ENCODE peak calls at places on chromosomes 11 and 22, in five cellular contexts. One of them, this sample, is unnamed.
A peak's percentile ranks its signal among the peaks of the same experiment; 100 is the strongest.

GRCh38 chr11:123608945-123609344 is 45.5 kb downstream of the SCN3B start:
- DNase-seq in IMR-90: no peak
- DNase-seq in neuronal stem cell: no peak
- DNase-seq in GM12891: no peak
- DNase-seq in RWPE1: no peak
- DNase-seq in this sample: no peak

GRCh38 chr11:10314199-10315072 is 9.6 kb downstream of the ADM start:
- DNase-seq in RWPE1: peak; percentile 54
- DNase-seq in neuronal stem cell: no peak
- DNase-seq in IMR-90: peak; percentile 71
- DNase-seq in GM12891: no peak
- DNase-seq in this sample: no peak

GRCh38 chr11:62501432-62501891 is 45.1 kb downstream of the AHNAK start:
- DNase-seq in neuronal stem cell: no peak
- DNase-seq in IMR-90: peak; percentile 26
- DNase-seq in RWPE1: no peak
- DNase-seq in GM12891: no peak
- DNase-seq in this sample: no peak

GRCh38 chr11:106021181-106021966 is 666 bp downstream of the MSANTD4 start:
- DNase-seq in RWPE1: peak; percentile 13
- DNase-seq in IMR-90: peak; percentile 56
- DNase-seq in GM12891: no peak
- DNase-seq in neuronal stem cell: no peak
- DNase-seq in this sample: no peak

GRCh38 chr22:49590381-49590780 is 237.3 kb downstream of the BRD1 start:
- DNase-seq in neuronal stem cell: no peak
- DNase-seq in IMR-90: no peak
- DNase-seq in RWPE1: no peak
- DNase-seq in GM12891: no peak
- DNase-seq in this sample: no peak

GRCh38 chr11:99268895-99269294 is 248.1 kb downstream of the CNTN5 start:
- DNase-seq in IMR-90: no peak
- DNase-seq in neuronal stem cell: no peak
- DNase-seq in RWPE1: no peak
- DNase-seq in GM12891: no peak
- DNase-seq in this sample: no peak

GRCh38 chr11:83088965-83089364 is 17.3 kb upstream of the RAB30 start:
- DNase-seq in GM12891: no peak
- DNase-seq in neuronal stem cell: no peak
- DNase-seq in IMR-90: no peak
- DNase-seq in RWPE1: no peak
- DNase-seq in this sample: no peak

GRCh38 chr11:44940424-44940823 is 10.3 kb downstream of the TP53I11 start:
- DNase-seq in neuronal stem cell: no peak
- DNase-seq in GM12891: no peak
- DNase-seq in RWPE1: no peak
- DNase-seq in IMR-90: no peak
- DNase-seq in this sample: no peak

GRCh38 chr22:27554106-27554814 is 247.3 kb downstream of the MN1 start:
- DNase-seq in neuronal stem cell: no peak
- DNase-seq in GM12891: no peak
- DNase-seq in RWPE1: peak; percentile 5
- DNase-seq in IMR-90: peak; percentile 20
- DNase-seq in this sample: no peak

GRCh38 chr11:122197055-122197987 is 81.3 kb upstream of the BLID start:
- DNase-seq in RWPE1: peak; percentile 95
- DNase-seq in neuronal stem cell: no peak
- DNase-seq in GM12891: no peak
- DNase-seq in IMR-90: peak; percentile 99
- DNase-seq in this sample: peak; percentile 69

GRCh38 chr22:39650996-39651782 is 80.6 kb downstream of the CACNA1I start:
- DNase-seq in GM12891: no peak
- DNase-seq in IMR-90: no peak
- DNase-seq in RWPE1: no peak
- DNase-seq in neuronal stem cell: no peak
- DNase-seq in this sample: no peak

GRCh38 chr11:1638344-1638743 is 8.8 kb downstream of the KRTAP5-5 start:
- DNase-seq in IMR-90: no peak
- DNase-seq in RWPE1: no peak
- DNase-seq in GM12891: no peak
- DNase-seq in neuronal stem cell: no peak
- DNase-seq in this sample: no peak

GRCh38 chr11:5476184-5476819 is 12.2 kb upstream of the OR52D1 start:
- DNase-seq in IMR-90: peak; percentile 57
- DNase-seq in RWPE1: peak; percentile 41
- DNase-seq in GM12891: peak; percentile 44
- DNase-seq in neuronal stem cell: peak; percentile 38
- DNase-seq in this sample: peak; percentile 9

GRCh38 chr11:28338371-28338770 is 230.2 kb downstream of the METTL15 start:
- DNase-seq in RWPE1: no peak
- DNase-seq in neuronal stem cell: no peak
- DNase-seq in GM12891: no peak
- DNase-seq in IMR-90: peak; percentile 53
- DNase-seq in this sample: no peak

GRCh38 chr11:64918056-64918455 is 1.0 kb upstream of the ATG2A start:
- DNase-seq in GM12891: no peak
- DNase-seq in neuronal stem cell: no peak
- DNase-seq in RWPE1: no peak
- DNase-seq in IMR-90: peak; percentile 70
- DNase-seq in this sample: no peak

GRCh38 chr22:50608996-50609395 is 8.4 kb downstream of the MAPK8IP2 start:
- DNase-seq in IMR-90: no peak
- DNase-seq in RWPE1: no peak
- DNase-seq in GM12891: no peak
- DNase-seq in neuronal stem cell: no peak
- DNase-seq in this sample: no peak

GRCh38 chr11:44110231-44110679 is 14.8 kb downstream of the EXT2 start:
- DNase-seq in neuronal stem cell: peak; percentile 40
- DNase-seq in GM12891: peak; percentile 32
- DNase-seq in IMR-90: peak; percentile 40
- DNase-seq in RWPE1: peak; percentile 54
- DNase-seq in this sample: no peak

GRCh38 chr11:29432719-29433325 is 584.0 kb downstream of the KCNA4 start:
- DNase-seq in RWPE1: peak; percentile 8
- DNase-seq in neuronal stem cell: no peak
- DNase-seq in GM12891: no peak
- DNase-seq in IMR-90: peak; percentile 6
- DNase-seq in this sample: no peak

GRCh38 chr22:26835929-26836528 is 178.6 kb downstream of the MIAT start:
- DNase-seq in IMR-90: peak; percentile 23
- DNase-seq in GM12891: peak; percentile 37
- DNase-seq in RWPE1: peak; percentile 22
- DNase-seq in neuronal stem cell: peak; percentile 84
- DNase-seq in this sample: no peak

GRCh38 chr11:73384871-73385692 is 8.9 kb downstream of the RELT start:
- DNase-seq in GM12891: peak; percentile 82
- DNase-seq in IMR-90: no peak
- DNase-seq in RWPE1: no peak
- DNase-seq in neuronal stem cell: no peak
- DNase-seq in this sample: no peak

GRCh38 chr22:42678894-42679293 is 29.7 kb upstream of the CYB5R3 start:
- DNase-seq in GM12891: no peak
- DNase-seq in IMR-90: no peak
- DNase-seq in RWPE1: no peak
- DNase-seq in neuronal stem cell: no peak
- DNase-seq in this sample: no peak

GRCh38 chr11:71519546-71519945 is 7.5 kb upstream of the KRTAP5-7 start:
- DNase-seq in GM12891: no peak
- DNase-seq in RWPE1: no peak
- DNase-seq in neuronal stem cell: no peak
- DNase-seq in IMR-90: no peak
- DNase-seq in this sample: no peak

GRCh38 chr11:65575568-65576231 is at the start of gene EHBP1L1:
- DNase-seq in neuronal stem cell: no peak
- DNase-seq in IMR-90: peak; percentile 28
- DNase-seq in GM12891: peak; percentile 92
- DNase-seq in RWPE1: peak; percentile 74
- DNase-seq in this sample: no peak

GRCh38 chr11:118132385-118133151 is 20.1 kb downstream of the SCN4B start:
- DNase-seq in GM12891: no peak
- DNase-seq in IMR-90: no peak
- DNase-seq in RWPE1: no peak
- DNase-seq in neuronal stem cell: no peak
- DNase-seq in this sample: no peak

GRCh38 chr22:45072322-45072903 is 62.6 kb upstream of the PHF21B start:
- DNase-seq in neuronal stem cell: no peak
- DNase-seq in IMR-90: peak; percentile 81
- DNase-seq in RWPE1: peak; percentile 86
- DNase-seq in GM12891: no peak
- DNase-seq in this sample: no peak

GRCh38 chr11:75639752-75640151 is 29.1 kb downstream of the MAP6 start:
- DNase-seq in GM12891: peak; percentile 13
- DNase-seq in IMR-90: peak; percentile 59
- DNase-seq in neuronal stem cell: no peak
- DNase-seq in RWPE1: no peak
- DNase-seq in this sample: no peak

GRCh38 chr22:35629406-35630234 is 12.5 kb upstream of the MB start:
- DNase-seq in GM12891: peak; percentile 31
- DNase-seq in IMR-90: peak; percentile 98
- DNase-seq in RWPE1: peak; percentile 94
- DNase-seq in neuronal stem cell: no peak
- DNase-seq in this sample: peak; percentile 94

GRCh38 chr11:91263698-91264097 is 960.9 kb upstream of the FAT3 start:
- DNase-seq in IMR-90: no peak
- DNase-seq in neuronal stem cell: no peak
- DNase-seq in GM12891: no peak
- DNase-seq in RWPE1: no peak
- DNase-seq in this sample: no peak

GRCh38 chr11:72591785-72592490 is 82.3 kb downstream of the PDE2A start:
- DNase-seq in IMR-90: no peak
- DNase-seq in GM12891: no peak
- DNase-seq in RWPE1: no peak
- DNase-seq in neuronal stem cell: no peak
- DNase-seq in this sample: no peak

GRCh38 chr11:78432956-78433355 is 15.3 kb upstream of the GAB2 start:
- DNase-seq in GM12891: no peak
- DNase-seq in RWPE1: no peak
- DNase-seq in neuronal stem cell: no peak
- DNase-seq in IMR-90: no peak
- DNase-seq in this sample: no peak

GRCh38 chr22:43209971-43210370 is 23.0 kb upstream of the TTLL12 start:
- DNase-seq in neuronal stem cell: no peak
- DNase-seq in GM12891: no peak
- DNase-seq in RWPE1: no peak
- DNase-seq in IMR-90: no peak
- DNase-seq in this sample: no peak